ENCODE peak calls at places on chromosomes 12 and 14, in five cellular contexts. V is activated B cell treated with CpG ODN at 0.5 μM for 24 hours, H is AG09309, K is AG04449, G is RWPE1. P is an unnamed sample.

GRCh38 chr14:99838555-99839193 is 45.5 kb downstream of the EML1 start:
- DNase-seq in V (no peak), H (peak), K (no peak), G (peak), P (no peak)

GRCh38 chr14:89445252-89445973 is 28.4 kb upstream of the FOXN3 start:
- DNase-seq in V (no peak), H (no peak), K (no peak), G (no peak), P (peak)

GRCh38 chr12:54958048-54958658 is 26.4 kb downstream of the TESPA1 start:
- DNase-seq in V (no peak), H (peak), K (peak), G (peak), P (no peak)

GRCh38 chr14:100838493-100839440 is 12.8 kb downstream of the MEG3 start:
- DNase-seq in V (no peak), H (no peak), K (no peak), G (no peak), P (no peak)

GRCh38 chr12:75591628-75592027 is 80.2 kb upstream of the KRR1 start:
- DNase-seq in V (no peak), H (no peak), K (no peak), G (no peak), P (no peak)

GRCh38 chr14:37124617-37125016 is 47.8 kb downstream of the SLC25A21 start:
- DNase-seq in V (no peak), H (no peak), K (no peak), G (no peak), P (no peak)

GRCh38 chr12:90153827-90154226 is 445.2 kb upstream of the ATP2B1 start:
- DNase-seq in V (no peak), H (no peak), K (no peak), G (no peak), P (no peak)

GRCh38 chr12:105369014-105369413 is 38.5 kb downstream of the C12orf75 start:
- DNase-seq in V (no peak), H (peak), K (peak), G (no peak), P (no peak)

GRCh38 chr12:126747530-126748149 is 1519.3 kb upstream of the TMEM132C start:
- DNase-seq in V (peak), H (no peak), K (no peak), G (peak), P (no peak)

GRCh38 chr12:77999074-77999715 is 168.5 kb downstream of the NAV3 start:
- DNase-seq in V (no peak), H (no peak), K (no peak), G (no peak), P (no peak)

GRCh38 chr12:51392556-51393237 is 1.5 kb upstream of the GALNT6 start:
- DNase-seq in V (no peak), H (no peak), K (no peak), G (no peak), P (no peak)

GRCh38 chr14:52950410-52950897 is 396 bp downstream of the FERMT2 start:
- DNase-seq in V (peak), H (no peak), K (no peak), G (peak), P (no peak)

GRCh38 chr12:40691913-40692616 is at the start of gene CNTN1:
- DNase-seq in V (no peak), H (no peak), K (no peak), G (peak), P (no peak)

GRCh38 chr12:70049596-70050360 is 193.5 kb upstream of the CNOT2 start:
- DNase-seq in V (no peak), H (no peak), K (no peak), G (peak), P (no peak)

GRCh38 chr12:8785499-8785898 is 36.9 kb upstream of the A2ML1 start:
- DNase-seq in V (no peak), H (no peak), K (no peak), G (no peak), P (no peak)

GRCh38 chr12:108833757-108834472 is 23.5 kb downstream of the SSH1 start:
- DNase-seq in V (no peak), H (no peak), K (no peak), G (no peak), P (no peak)

GRCh38 chr12:93786669-93787397 is 109.7 kb downstream of the CRADD start:
- DNase-seq in V (no peak), H (no peak), K (no peak), G (no peak), P (no peak)

GRCh38 chr14:33555710-33556350 is 395.0 kb downstream of the EGLN3 start:
- DNase-seq in V (no peak), H (no peak), K (no peak), G (no peak), P (no peak)

GRCh38 chr14:76781648-76782051 is 20.4 kb downstream of the VASH1 start:
- DNase-seq in V (no peak), H (no peak), K (no peak), G (no peak), P (no peak)

GRCh38 chr12:79058342-79058741 is 193.8 kb downstream of the SYT1 start:
- DNase-seq in V (no peak), H (no peak), K (no peak), G (peak), P (no peak)

GRCh38 chr14:93094121-93094918 is 21.4 kb downstream of the ITPK1 start:
- DNase-seq in V (no peak), H (no peak), K (no peak), G (no peak), P (peak)

GRCh38 chr14:94521375-94522114 is 12.3 kb upstream of the SERPINA12 start:
- DNase-seq in V (no peak), H (no peak), K (no peak), G (no peak), P (no peak)

GRCh38 chr14:61598980-61599379 is 96.3 kb upstream of the HIF1A start:
- DNase-seq in V (no peak), H (no peak), K (no peak), G (no peak), P (no peak)

GRCh38 chr12:3698218-3698974 is 54.5 kb downstream of the CRACR2A start:
- DNase-seq in V (no peak), H (peak), K (peak), G (peak), P (no peak)

GRCh38 chr14:69632752-69633151 is 21.4 kb downstream of the SUSD6 start:
- DNase-seq in V (no peak), H (no peak), K (no peak), G (no peak), P (no peak)

GRCh38 chr12:104204690-104205480 is 10.7 kb upstream of the TXNRD1 start:
- DNase-seq in V (no peak), H (no peak), K (no peak), G (no peak), P (no peak)
- TF ChIP-seq CTCF in V (no peak), H (no peak), K (no peak), G (no peak), P (no peak)

DNA sequence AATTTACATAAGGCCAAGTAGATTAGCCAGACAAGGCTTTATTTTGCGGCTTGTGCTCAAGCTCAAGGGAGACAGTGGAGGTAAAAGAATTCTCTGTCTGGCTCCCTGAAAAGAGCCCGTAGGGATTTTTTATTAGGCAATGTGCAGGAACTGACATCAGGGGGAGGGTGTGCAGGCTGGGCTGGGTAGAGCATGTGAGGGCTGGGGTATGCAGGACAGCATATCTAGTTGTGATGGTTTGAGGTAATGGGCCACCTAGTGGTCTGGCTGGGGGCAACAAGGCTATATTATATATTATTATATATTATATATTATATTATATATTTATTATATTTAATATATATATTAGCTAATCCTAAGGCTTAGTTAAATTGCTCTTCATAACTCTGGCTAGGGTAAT is 102.1 kb downstream of the TMEM117 start:
- DNase-seq in V (no peak), H (no peak), K (no peak), G (peak), P (no peak)
- TF ChIP-seq CTCF in V (no peak), H (peak), K (no peak), G (no peak), P (peak)

GRCh38 chr14:54252072-54252730 is 144.6 kb upstream of the CDKN3 start:
- DNase-seq in V (no peak), H (peak), K (peak), G (peak), P (no peak)
- TF ChIP-seq CTCF in V (no peak), H (no peak), K (no peak), G (no peak), P (no peak)

DNA sequence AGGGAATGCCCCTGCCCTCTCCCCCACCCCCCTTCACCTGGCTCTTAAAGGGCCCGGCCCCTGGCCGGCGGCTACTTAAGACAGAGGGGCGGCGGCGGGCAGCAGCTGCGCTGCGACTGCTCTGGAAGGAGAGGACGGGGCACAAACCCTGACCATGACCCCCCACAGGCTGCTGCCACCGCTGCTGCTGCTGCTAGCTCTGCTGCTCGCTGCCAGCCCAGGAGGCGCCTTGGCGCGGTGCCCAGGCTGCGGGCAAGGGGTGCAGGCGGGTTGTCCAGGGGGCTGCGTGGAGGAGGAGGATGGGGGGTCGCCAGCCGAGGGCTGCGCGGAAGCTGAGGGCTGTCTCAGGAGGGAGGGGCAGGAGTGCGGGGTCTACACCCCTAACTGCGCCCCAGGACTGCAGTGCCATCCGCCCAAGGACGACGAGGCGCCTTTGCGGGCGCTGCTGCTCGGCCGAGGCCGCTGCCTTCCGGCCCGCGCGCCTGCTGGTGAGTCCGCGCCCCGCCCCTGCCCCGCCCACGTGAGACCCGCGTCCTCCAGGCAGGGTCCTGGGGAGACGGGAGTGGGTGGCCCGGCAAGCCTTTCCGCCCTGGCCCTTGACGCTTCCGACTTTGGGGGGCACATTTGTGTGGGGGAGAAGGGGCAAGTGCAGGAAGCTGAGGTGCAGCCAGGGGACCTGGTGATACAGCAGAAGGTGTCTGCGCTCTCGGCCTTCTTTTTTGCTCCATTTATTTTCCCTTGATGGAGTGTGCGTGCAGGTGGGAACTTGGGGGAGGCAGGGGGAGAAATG is at the start of gene IGFBP6:
- DNase-seq in V (peak), H (no peak), K (no peak), G (peak), P (no peak)
- TF ChIP-seq CTCF in V (no peak), H (no peak), K (no peak), G (no peak), P (no peak)

P was measured in CD14-positive monocyte.